ENCODE peak calls at places on chromosomes 16 and 17, in nine cellular contexts. Z is esophagus squamous epithelium, Q is MM.1S, G is lung, U is astrocyte of the spinal cord, S is adrenal gland, J is stomach, A is fibroblast of pulmonary artery, E is right atrium auricular region. F is an unnamed sample.

GRCh38 chr17:16971458-16972338 is at the start of gene TNFRSF13B:
- DNase-seq in Z (no peak), Q (peak), G (no peak), U (no peak), S (no peak), J (no peak), A (no peak), E (no peak), F (no peak)

GRCh38 chr16:31108794-31109558 is 790 bp downstream of the BCKDK start:
- DNase-seq in Z (no peak), Q (no peak), G (no peak), U (no peak), S (no peak), J (no peak), A (no peak), E (no peak), F (no peak)

GRCh38 chr17:51035436-51035835 is 85.2 kb downstream of the SPAG9 start:
- DNase-seq in Z (no peak), Q (peak), G (no peak), U (peak), S (no peak), J (no peak), A (peak), E (no peak), F (peak)

GRCh38 chr17:48471807-48472484 is 41.9 kb upstream of the SKAP1 start:
- DNase-seq in Z (no peak), Q (no peak), G (no peak), U (no peak), S (no peak), J (no peak), A (no peak), E (no peak), F (no peak)

GRCh38 chr16:57756424-57757325 is 21.1 kb downstream of the KATNB1 start:
- DNase-seq in Z (no peak), Q (no peak), G (no peak), U (no peak), S (no peak), J (no peak), A (no peak), E (no peak), F (no peak)

GRCh38 chr16:23496826-23497542 is 13.3 kb downstream of the GGA2 start:
- DNase-seq in Z (no peak), Q (no peak), G (peak), U (no peak), S (peak), J (no peak), A (peak), E (peak), F (no peak)

GRCh38 chr16:57036945-57037344 is 47.6 kb downstream of the NLRC5 start:
- DNase-seq in Z (no peak), Q (no peak), G (no peak), U (no peak), S (no peak), J (no peak), A (no peak), E (no peak), F (no peak)

GRCh38 chr17:43453331-43453812 is 30.4 kb upstream of the DHX8 start:
- DNase-seq in Z (no peak), Q (no peak), G (no peak), U (no peak), S (no peak), J (no peak), A (no peak), E (no peak), F (no peak)

GRCh38 chr16:57818377-57819055 is 16.2 kb upstream of the KIFC3 start:
- DNase-seq in Z (no peak), Q (no peak), G (no peak), U (no peak), S (no peak), J (peak), A (no peak), E (no peak), F (no peak)

GRCh38 chr17:7035591-7036368 is at the start of gene SLC16A13:
- DNase-seq in Z (peak), Q (peak), G (peak), U (peak), S (peak), J (peak), A (peak), E (peak), F (peak)

GRCh38 chr16:17989255-17989654 is 347.3 kb downstream of the NPIPA8 start:
- DNase-seq in Z (no peak), Q (no peak), G (no peak), U (no peak), S (no peak), J (no peak), A (no peak), E (no peak), F (no peak)
- H3K4me3 ChIP-seq in Z (no peak), Q (no peak), G (no peak), U (no peak), S (no peak), J (no peak), A (no peak), E (no peak), F (no peak)

DNA sequence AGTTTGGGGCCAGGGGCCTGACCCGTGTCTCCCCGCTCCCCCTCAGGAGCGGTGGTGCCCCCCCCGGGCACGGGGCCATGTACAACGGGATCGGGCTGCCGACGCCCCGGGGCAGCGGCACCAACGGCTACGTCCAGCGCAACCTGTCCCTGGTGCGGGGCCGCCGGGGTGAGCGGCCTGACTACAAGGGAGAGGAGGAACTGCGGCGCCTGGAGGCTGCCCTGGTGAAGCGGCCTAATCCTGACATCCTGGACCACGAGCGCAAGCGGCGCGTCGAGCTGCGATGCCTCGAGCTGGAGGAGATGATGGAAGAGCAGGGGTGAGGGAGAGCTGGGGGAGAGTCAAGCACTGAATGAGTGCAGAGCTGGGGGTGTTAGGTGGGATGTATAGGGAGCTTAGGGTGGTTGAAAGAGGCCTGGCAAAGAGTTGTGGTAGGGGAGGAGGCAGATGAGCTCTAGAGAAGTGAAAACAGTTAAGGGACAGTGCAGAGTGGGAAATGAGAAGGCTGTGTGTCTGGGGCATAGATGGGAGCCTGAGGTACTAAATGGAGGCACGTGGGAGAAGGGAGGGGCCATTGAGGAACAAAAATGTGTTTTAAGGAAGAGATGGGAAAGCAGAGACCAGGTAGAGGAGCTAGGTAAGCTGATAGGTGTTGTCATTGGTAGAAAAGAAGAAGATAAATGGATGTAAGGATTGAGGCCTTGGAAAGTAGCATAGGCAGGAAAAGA is 4.0 kb downstream of the SRRM2 start:
- DNase-seq in Z (no peak), Q (no peak), G (no peak), U (no peak), S (no peak), J (no peak), A (no peak), E (no peak), F (no peak)
- TF ChIP-seq CTCF in Z (no peak), Q (no peak), G (no peak), U (no peak), S (no peak), J (no peak), A (no peak), E (no peak), F (no peak)

DNA sequence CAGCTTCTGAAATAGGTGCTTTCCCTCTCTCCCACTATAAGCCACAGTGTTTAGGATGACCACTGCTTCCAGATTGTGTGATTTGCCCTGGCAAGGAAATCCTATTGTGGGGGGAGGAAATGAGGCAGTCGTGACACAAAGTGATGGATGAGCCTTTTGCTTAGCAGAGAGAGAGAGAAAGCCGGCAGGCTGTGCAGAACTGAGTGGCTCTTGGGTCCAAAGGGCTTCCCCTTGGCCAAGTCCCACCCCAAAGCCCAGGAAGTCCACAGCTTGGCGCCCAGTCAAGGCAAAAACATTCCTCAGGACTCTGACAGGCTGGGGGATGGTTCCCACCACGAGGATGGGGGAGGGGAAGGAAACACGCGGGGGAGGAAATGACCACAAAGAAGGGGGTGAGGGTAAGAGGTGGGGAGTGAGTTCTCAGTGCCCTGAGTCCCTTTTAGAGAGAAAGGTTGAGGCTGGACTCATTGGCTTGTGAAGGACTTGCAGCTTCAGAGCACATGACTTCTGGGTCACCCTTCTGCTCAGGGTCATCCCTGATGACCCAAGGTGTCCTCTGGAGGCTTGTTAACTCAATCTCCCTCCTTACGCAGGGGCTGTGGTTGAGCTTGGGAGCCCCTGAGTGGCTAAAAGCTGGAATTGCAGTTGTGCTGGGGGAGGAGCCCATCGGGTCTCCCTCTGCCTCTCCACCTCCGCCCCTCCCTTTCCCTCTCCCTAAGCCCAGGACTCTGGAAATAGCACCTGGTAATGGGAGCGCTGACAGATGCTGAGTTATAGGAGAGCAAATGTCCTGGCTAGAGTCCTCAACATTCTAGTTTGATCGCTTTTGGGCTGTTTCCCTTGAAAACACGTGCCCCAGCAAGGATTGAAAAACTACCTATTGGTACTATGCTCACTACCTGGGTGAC is 10.3 kb upstream of the MSL1 start:
- DNase-seq in Z (no peak), Q (peak), G (peak), U (peak), S (peak), J (peak), A (peak), E (peak), F (peak)
- H3K4me3 ChIP-seq in Z (peak), Q (peak), G (no peak), U (no peak), S (no peak), J (no peak), A (no peak), E (peak), F (no peak)

DNA sequence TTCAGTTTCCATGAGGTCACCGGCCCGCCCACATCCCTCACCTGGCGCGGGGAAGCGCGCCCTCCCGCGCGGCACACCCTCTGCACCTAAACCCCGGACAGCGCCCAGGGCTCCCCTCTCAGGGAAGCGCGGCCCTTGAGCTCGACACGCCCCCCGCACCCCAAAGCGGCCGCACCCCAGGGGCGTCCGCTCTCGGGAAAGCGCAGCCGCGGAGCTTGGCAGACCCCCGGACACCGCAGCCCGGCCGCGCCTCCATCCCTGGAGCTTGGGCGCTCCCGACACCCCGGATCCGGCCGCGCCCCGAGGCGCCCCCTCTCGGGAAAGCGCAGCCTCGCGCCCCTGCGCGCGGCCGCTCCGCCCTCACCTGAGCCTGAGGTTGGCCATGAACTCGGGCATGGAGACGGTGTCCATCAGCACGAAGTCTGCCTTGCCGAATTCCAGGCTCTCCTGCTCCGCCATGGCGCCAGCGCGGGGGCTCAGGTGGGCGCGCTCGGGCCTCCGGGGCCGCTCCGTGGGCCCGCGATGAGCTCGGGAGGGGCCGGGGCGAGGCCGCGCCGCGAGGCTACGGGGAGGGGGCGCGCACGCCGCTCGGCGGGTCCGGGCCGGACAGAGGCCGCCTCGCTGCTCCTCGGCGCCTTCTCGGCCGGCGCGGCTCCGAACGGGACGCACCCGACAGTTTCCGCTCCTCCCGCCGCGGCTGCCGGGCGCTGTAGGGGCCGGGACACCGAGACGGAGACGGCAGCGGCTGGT is at the start of gene MYO1D:
- DNase-seq in Z (no peak), Q (peak), G (peak), U (no peak), S (peak), J (peak), A (no peak), E (no peak), F (no peak)
- TF ChIP-seq CTCF in Z (peak), Q (peak), G (no peak), U (peak), S (peak), J (peak), A (no peak), E (peak), F (peak)

F was measured in HFF-Myc.